ENCODE peak calls at places on chromosome 3, in seven cellular contexts. One of them, this sample, is unnamed.

GRCh38 chr3:195100903-195101591 is 169.9 kb downstream of the XXYLT1 start:
- DNase-seq in left ventricle myocardium inferior: peak; percentile 80
- DNase-seq in CD4-positive, CD25-positive, alpha-beta regulatory T cell: no peak
- DNase-seq in heart left ventricle: peak; percentile 91
- DNase-seq in COR-L47: no peak
- DNase-seq in AG10803: peak; percentile 73
- DNase-seq in NCI-H748 treated with DMSO at 0.1 percent for 48 hours: no peak
- DNase-seq in this sample: peak; percentile 93

GRCh38 chr3:19972056-19972455 is 25.2 kb downstream of the RAB5A start:
- DNase-seq in heart left ventricle: no peak
- DNase-seq in CD4-positive, CD25-positive, alpha-beta regulatory T cell: no peak
- DNase-seq in left ventricle myocardium inferior: no peak
- DNase-seq in COR-L47: no peak
- DNase-seq in AG10803: peak; percentile 57
- DNase-seq in NCI-H748 treated with DMSO at 0.1 percent for 48 hours: no peak
- DNase-seq in this sample: no peak

GRCh38 chr3:102712896-102713295 is 278.1 kb downstream of the ZPLD1 start:
- DNase-seq in left ventricle myocardium inferior: no peak
- DNase-seq in heart left ventricle: no peak
- DNase-seq in COR-L47: no peak
- DNase-seq in CD4-positive, CD25-positive, alpha-beta regulatory T cell: no peak
- DNase-seq in NCI-H748 treated with DMSO at 0.1 percent for 48 hours: no peak
- DNase-seq in AG10803: no peak
- DNase-seq in this sample: no peak

GRCh38 chr3:124587053-124587408 is 143.2 kb upstream of the UMPS start:
- DNase-seq in left ventricle myocardium inferior: no peak
- DNase-seq in COR-L47: no peak
- DNase-seq in AG10803: no peak
- DNase-seq in NCI-H748 treated with DMSO at 0.1 percent for 48 hours: no peak
- DNase-seq in CD4-positive, CD25-positive, alpha-beta regulatory T cell: no peak
- DNase-seq in heart left ventricle: no peak
- DNase-seq in this sample: no peak

GRCh38 chr3:107443461-107443860 is 66.2 kb downstream of the CCDC54 start:
- DNase-seq in left ventricle myocardium inferior: no peak
- DNase-seq in AG10803: no peak
- DNase-seq in NCI-H748 treated with DMSO at 0.1 percent for 48 hours: no peak
- DNase-seq in COR-L47: no peak
- DNase-seq in heart left ventricle: no peak
- DNase-seq in CD4-positive, CD25-positive, alpha-beta regulatory T cell: no peak
- DNase-seq in this sample: no peak

GRCh38 chr3:13123765-13124164 is 50.5 kb upstream of the IQSEC1 start:
- DNase-seq in heart left ventricle: no peak
- DNase-seq in CD4-positive, CD25-positive, alpha-beta regulatory T cell: no peak
- DNase-seq in AG10803: no peak
- DNase-seq in COR-L47: no peak
- DNase-seq in left ventricle myocardium inferior: no peak
- DNase-seq in NCI-H748 treated with DMSO at 0.1 percent for 48 hours: no peak
- DNase-seq in this sample: no peak

GRCh38 chr3:106629215-106629832 is 747.9 kb upstream of the CCDC54 start:
- DNase-seq in COR-L47: no peak
- DNase-seq in CD4-positive, CD25-positive, alpha-beta regulatory T cell: no peak
- DNase-seq in AG10803: no peak
- DNase-seq in NCI-H748 treated with DMSO at 0.1 percent for 48 hours: no peak
- DNase-seq in left ventricle myocardium inferior: no peak
- DNase-seq in heart left ventricle: no peak
- DNase-seq in this sample: no peak

GRCh38 chr3:19399356-19399755 is 251.0 kb downstream of the KCNH8 start:
- DNase-seq in AG10803: no peak
- DNase-seq in CD4-positive, CD25-positive, alpha-beta regulatory T cell: no peak
- DNase-seq in COR-L47: no peak
- DNase-seq in NCI-H748 treated with DMSO at 0.1 percent for 48 hours: no peak
- DNase-seq in left ventricle myocardium inferior: no peak
- DNase-seq in heart left ventricle: no peak
- DNase-seq in this sample: no peak

GRCh38 chr3:100932491-100932890 is 60.7 kb downstream of the ABI3BP start:
- DNase-seq in left ventricle myocardium inferior: no peak
- DNase-seq in COR-L47: no peak
- DNase-seq in heart left ventricle: no peak
- DNase-seq in CD4-positive, CD25-positive, alpha-beta regulatory T cell: no peak
- DNase-seq in AG10803: no peak
- DNase-seq in NCI-H748 treated with DMSO at 0.1 percent for 48 hours: no peak
- DNase-seq in this sample: no peak

GRCh38 chr3:149271669-149272068 is 50.0 kb upstream of the CP start:
- DNase-seq in NCI-H748 treated with DMSO at 0.1 percent for 48 hours: no peak
- DNase-seq in heart left ventricle: no peak
- DNase-seq in left ventricle myocardium inferior: no peak
- DNase-seq in AG10803: no peak
- DNase-seq in CD4-positive, CD25-positive, alpha-beta regulatory T cell: no peak
- DNase-seq in COR-L47: no peak
- DNase-seq in this sample: no peak

GRCh38 chr3:107271787-107272387 is 105.4 kb upstream of the CCDC54 start:
- DNase-seq in COR-L47: peak; percentile 47
- DNase-seq in AG10803: peak; percentile 62
- DNase-seq in heart left ventricle: no peak
- DNase-seq in left ventricle myocardium inferior: no peak
- DNase-seq in CD4-positive, CD25-positive, alpha-beta regulatory T cell: peak; percentile 10
- DNase-seq in NCI-H748 treated with DMSO at 0.1 percent for 48 hours: peak; percentile 36
- DNase-seq in this sample: peak; percentile 2

GRCh38 chr3:23704316-23704715 is 101.4 kb upstream of the UBE2E1 start:
- DNase-seq in COR-L47: no peak
- DNase-seq in AG10803: peak; percentile 69
- DNase-seq in CD4-positive, CD25-positive, alpha-beta regulatory T cell: no peak
- DNase-seq in heart left ventricle: no peak
- DNase-seq in left ventricle myocardium inferior: no peak
- DNase-seq in NCI-H748 treated with DMSO at 0.1 percent for 48 hours: no peak
- DNase-seq in this sample: no peak

GRCh38 chr3:123313889-123314288 is 112.1 kb downstream of the SEC22A start:
- DNase-seq in CD4-positive, CD25-positive, alpha-beta regulatory T cell: no peak
- DNase-seq in COR-L47: no peak
- DNase-seq in AG10803: no peak
- DNase-seq in NCI-H748 treated with DMSO at 0.1 percent for 48 hours: no peak
- DNase-seq in heart left ventricle: peak; percentile 43
- DNase-seq in left ventricle myocardium inferior: no peak
- DNase-seq in this sample: no peak

GRCh38 chr3:154862265-154862664 is 217.9 kb upstream of the MME start:
- DNase-seq in COR-L47: no peak
- DNase-seq in left ventricle myocardium inferior: no peak
- DNase-seq in CD4-positive, CD25-positive, alpha-beta regulatory T cell: no peak
- DNase-seq in heart left ventricle: no peak
- DNase-seq in AG10803: peak; percentile 89
- DNase-seq in NCI-H748 treated with DMSO at 0.1 percent for 48 hours: no peak
- DNase-seq in this sample: no peak

GRCh38 chr3:159831466-159831865 is 157.2 kb upstream of the IL12A start:
- DNase-seq in NCI-H748 treated with DMSO at 0.1 percent for 48 hours: no peak
- DNase-seq in heart left ventricle: no peak
- DNase-seq in AG10803: no peak
- DNase-seq in COR-L47: no peak
- DNase-seq in left ventricle myocardium inferior: no peak
- DNase-seq in CD4-positive, CD25-positive, alpha-beta regulatory T cell: no peak
- DNase-seq in this sample: no peak

GRCh38 chr3:32203854-32204253 is 34.6 kb upstream of the CMTM8 start:
- DNase-seq in AG10803: no peak
- DNase-seq in COR-L47: no peak
- DNase-seq in left ventricle myocardium inferior: no peak
- DNase-seq in heart left ventricle: no peak
- DNase-seq in NCI-H748 treated with DMSO at 0.1 percent for 48 hours: no peak
- DNase-seq in CD4-positive, CD25-positive, alpha-beta regulatory T cell: no peak
- DNase-seq in this sample: no peak

GRCh38 chr3:45915518-45916231 is 27.6 kb upstream of the CXCR6 start:
- DNase-seq in left ventricle myocardium inferior: no peak
- DNase-seq in AG10803: peak; percentile 86
- DNase-seq in CD4-positive, CD25-positive, alpha-beta regulatory T cell: peak; percentile 28
- DNase-seq in COR-L47: no peak
- DNase-seq in NCI-H748 treated with DMSO at 0.1 percent for 48 hours: no peak
- DNase-seq in heart left ventricle: no peak
- DNase-seq in this sample: no peak

GRCh38 chr3:56772926-56773587 is 28.7 kb downstream of the ARHGEF3 start:
- DNase-seq in heart left ventricle: no peak
- DNase-seq in CD4-positive, CD25-positive, alpha-beta regulatory T cell: no peak
- DNase-seq in AG10803: peak; percentile 57
- DNase-seq in left ventricle myocardium inferior: no peak
- DNase-seq in NCI-H748 treated with DMSO at 0.1 percent for 48 hours: no peak
- DNase-seq in COR-L47: no peak
- DNase-seq in this sample: no peak

GRCh38 chr3:53045784-53046170 is at the start of gene SFMBT1:
- DNase-seq in CD4-positive, CD25-positive, alpha-beta regulatory T cell: peak; percentile 72
- DNase-seq in left ventricle myocardium inferior: peak; percentile 70
- DNase-seq in AG10803: peak; percentile 59
- DNase-seq in COR-L47: peak; percentile 26
- DNase-seq in NCI-H748 treated with DMSO at 0.1 percent for 48 hours: no peak
- DNase-seq in heart left ventricle: peak; percentile 76
- DNase-seq in this sample: peak; percentile 25

GRCh38 chr3:146590521-146590920 is 14.6 kb downstream of the PLSCR5 start:
- DNase-seq in CD4-positive, CD25-positive, alpha-beta regulatory T cell: no peak
- DNase-seq in heart left ventricle: no peak
- DNase-seq in COR-L47: no peak
- DNase-seq in NCI-H748 treated with DMSO at 0.1 percent for 48 hours: no peak
- DNase-seq in left ventricle myocardium inferior: no peak
- DNase-seq in AG10803: peak; percentile 14
- DNase-seq in this sample: no peak

GRCh38 chr3:166446291-166446690 is 609.1 kb upstream of the BCHE start:
- DNase-seq in left ventricle myocardium inferior: no peak
- DNase-seq in AG10803: no peak
- DNase-seq in CD4-positive, CD25-positive, alpha-beta regulatory T cell: no peak
- DNase-seq in NCI-H748 treated with DMSO at 0.1 percent for 48 hours: no peak
- DNase-seq in COR-L47: no peak
- DNase-seq in heart left ventricle: no peak
- DNase-seq in this sample: no peak

GRCh38 chr3:177439729-177440269 is 242.5 kb upstream of the TBL1XR1 start:
- DNase-seq in NCI-H748 treated with DMSO at 0.1 percent for 48 hours: no peak
- DNase-seq in CD4-positive, CD25-positive, alpha-beta regulatory T cell: no peak
- DNase-seq in COR-L47: no peak
- DNase-seq in left ventricle myocardium inferior: no peak
- DNase-seq in heart left ventricle: no peak
- DNase-seq in AG10803: peak; percentile 67
- DNase-seq in this sample: no peak

GRCh38 chr3:27089063-27089462 is 280.1 kb downstream of the NEK10 start:
- DNase-seq in left ventricle myocardium inferior: peak; percentile 24
- DNase-seq in NCI-H748 treated with DMSO at 0.1 percent for 48 hours: no peak
- DNase-seq in CD4-positive, CD25-positive, alpha-beta regulatory T cell: no peak
- DNase-seq in heart left ventricle: no peak
- DNase-seq in AG10803: peak; percentile 11
- DNase-seq in COR-L47: no peak
- DNase-seq in this sample: no peak

GRCh38 chr3:86785381-86785780 is 205.6 kb downstream of the VGLL3 start:
- DNase-seq in left ventricle myocardium inferior: no peak
- DNase-seq in NCI-H748 treated with DMSO at 0.1 percent for 48 hours: no peak
- DNase-seq in CD4-positive, CD25-positive, alpha-beta regulatory T cell: no peak
- DNase-seq in COR-L47: peak; percentile 5
- DNase-seq in AG10803: peak; percentile 69
- DNase-seq in heart left ventricle: no peak
- DNase-seq in this sample: no peak

This sample was measured in GF-D8.